ENCODE peak calls at places on chromosome 10, in eight cellular contexts. One of them, this sample, is unnamed.

GRCh38 chr10:123643315-123643714 is 22.8 kb upstream of the GPR26 start:
- DNase-seq in T-helper 1 cell: no peak
- DNase-seq in activated T-cell treated with anti-CD3 and anti-CD28 coated beads for 4 hours: no peak
- DNase-seq in fibroblast of mammary gland: no peak
- DNase-seq in nephron progenitor cell: no peak
- DNase-seq in effector memory CD8-positive, alpha-beta T cell: no peak
- DNase-seq in effector CD8-positive, alpha-beta T cell: no peak
- DNase-seq in heart left ventricle: no peak
- DNase-seq in this sample: peak

GRCh38 chr10:42875792-42876191 is 93.2 kb downstream of the BMS1 start:
- DNase-seq in T-helper 1 cell: no peak
- DNase-seq in activated T-cell treated with anti-CD3 and anti-CD28 coated beads for 4 hours: no peak
- DNase-seq in fibroblast of mammary gland: peak
- DNase-seq in nephron progenitor cell: no peak
- DNase-seq in effector memory CD8-positive, alpha-beta T cell: no peak
- DNase-seq in effector CD8-positive, alpha-beta T cell: no peak
- DNase-seq in heart left ventricle: no peak
- DNase-seq in this sample: peak

GRCh38 chr10:110993024-110993693 is 73.8 kb downstream of the SHOC2 start:
- DNase-seq in T-helper 1 cell: no peak
- DNase-seq in activated T-cell treated with anti-CD3 and anti-CD28 coated beads for 4 hours: no peak
- DNase-seq in fibroblast of mammary gland: peak
- DNase-seq in nephron progenitor cell: no peak
- DNase-seq in effector memory CD8-positive, alpha-beta T cell: peak
- DNase-seq in effector CD8-positive, alpha-beta T cell: no peak
- DNase-seq in heart left ventricle: no peak
- DNase-seq in this sample: no peak

GRCh38 chr10:13816195-13816926 is 229.6 kb downstream of the PRPF18 start:
- DNase-seq in T-helper 1 cell: no peak
- DNase-seq in activated T-cell treated with anti-CD3 and anti-CD28 coated beads for 4 hours: no peak
- DNase-seq in fibroblast of mammary gland: peak
- DNase-seq in nephron progenitor cell: no peak
- DNase-seq in effector memory CD8-positive, alpha-beta T cell: no peak
- DNase-seq in effector CD8-positive, alpha-beta T cell: no peak
- DNase-seq in heart left ventricle: peak
- DNase-seq in this sample: no peak

GRCh38 chr10:97058521-97058920 is 127.2 kb downstream of the SLIT1 start:
- DNase-seq in T-helper 1 cell: no peak
- DNase-seq in activated T-cell treated with anti-CD3 and anti-CD28 coated beads for 4 hours: no peak
- DNase-seq in fibroblast of mammary gland: no peak
- DNase-seq in nephron progenitor cell: no peak
- DNase-seq in effector memory CD8-positive, alpha-beta T cell: no peak
- DNase-seq in effector CD8-positive, alpha-beta T cell: no peak
- DNase-seq in heart left ventricle: no peak
- DNase-seq in this sample: no peak

GRCh38 chr10:34581871-34582532 is 233.1 kb downstream of the PARD3 start:
- DNase-seq in T-helper 1 cell: no peak
- DNase-seq in activated T-cell treated with anti-CD3 and anti-CD28 coated beads for 4 hours: no peak
- DNase-seq in fibroblast of mammary gland: peak
- DNase-seq in nephron progenitor cell: no peak
- DNase-seq in effector memory CD8-positive, alpha-beta T cell: no peak
- DNase-seq in effector CD8-positive, alpha-beta T cell: no peak
- DNase-seq in heart left ventricle: no peak
- DNase-seq in this sample: no peak

GRCh38 chr10:77415311-77415960 is 222.2 kb downstream of the KCNMA1 start:
- DNase-seq in T-helper 1 cell: no peak
- DNase-seq in activated T-cell treated with anti-CD3 and anti-CD28 coated beads for 4 hours: no peak
- DNase-seq in fibroblast of mammary gland: no peak
- DNase-seq in nephron progenitor cell: no peak
- DNase-seq in effector memory CD8-positive, alpha-beta T cell: no peak
- DNase-seq in effector CD8-positive, alpha-beta T cell: no peak
- DNase-seq in heart left ventricle: no peak
- DNase-seq in this sample: no peak

GRCh38 chr10:12511651-12512050 is 162.3 kb downstream of the CAMK1D start:
- DNase-seq in T-helper 1 cell: no peak
- DNase-seq in activated T-cell treated with anti-CD3 and anti-CD28 coated beads for 4 hours: no peak
- DNase-seq in fibroblast of mammary gland: no peak
- DNase-seq in nephron progenitor cell: no peak
- DNase-seq in effector memory CD8-positive, alpha-beta T cell: no peak
- DNase-seq in effector CD8-positive, alpha-beta T cell: no peak
- DNase-seq in heart left ventricle: no peak
- DNase-seq in this sample: no peak

GRCh38 chr10:74855439-74855838 is 29.0 kb downstream of the KAT6B start:
- DNase-seq in T-helper 1 cell: no peak
- DNase-seq in activated T-cell treated with anti-CD3 and anti-CD28 coated beads for 4 hours: no peak
- DNase-seq in fibroblast of mammary gland: no peak
- DNase-seq in nephron progenitor cell: no peak
- DNase-seq in effector memory CD8-positive, alpha-beta T cell: no peak
- DNase-seq in effector CD8-positive, alpha-beta T cell: no peak
- DNase-seq in heart left ventricle: no peak
- DNase-seq in this sample: no peak

GRCh38 chr10:565676-566075 is 123.8 kb downstream of the DIP2C start:
- DNase-seq in T-helper 1 cell: no peak
- DNase-seq in activated T-cell treated with anti-CD3 and anti-CD28 coated beads for 4 hours: no peak
- DNase-seq in fibroblast of mammary gland: no peak
- DNase-seq in nephron progenitor cell: no peak
- DNase-seq in effector memory CD8-positive, alpha-beta T cell: no peak
- DNase-seq in effector CD8-positive, alpha-beta T cell: no peak
- DNase-seq in heart left ventricle: no peak
- DNase-seq in this sample: peak

GRCh38 chr10:49114718-49115014 is 656 bp downstream of the VSTM4 start:
- DNase-seq in T-helper 1 cell: no peak
- DNase-seq in activated T-cell treated with anti-CD3 and anti-CD28 coated beads for 4 hours: no peak
- DNase-seq in fibroblast of mammary gland: no peak
- DNase-seq in nephron progenitor cell: no peak
- DNase-seq in effector memory CD8-positive, alpha-beta T cell: no peak
- DNase-seq in effector CD8-positive, alpha-beta T cell: no peak
- DNase-seq in heart left ventricle: no peak
- DNase-seq in this sample: no peak

GRCh38 chr10:63977329-63977923 is 456.2 kb downstream of the REEP3 start:
- DNase-seq in T-helper 1 cell: no peak
- DNase-seq in activated T-cell treated with anti-CD3 and anti-CD28 coated beads for 4 hours: no peak
- DNase-seq in fibroblast of mammary gland: peak
- DNase-seq in nephron progenitor cell: peak
- DNase-seq in effector memory CD8-positive, alpha-beta T cell: no peak
- DNase-seq in effector CD8-positive, alpha-beta T cell: no peak
- DNase-seq in heart left ventricle: no peak
- DNase-seq in this sample: peak

GRCh38 chr10:114179148-114179547 is at the start of gene TDRD1:
- DNase-seq in T-helper 1 cell: no peak
- DNase-seq in activated T-cell treated with anti-CD3 and anti-CD28 coated beads for 4 hours: no peak
- DNase-seq in fibroblast of mammary gland: no peak
- DNase-seq in nephron progenitor cell: no peak
- DNase-seq in effector memory CD8-positive, alpha-beta T cell: no peak
- DNase-seq in effector CD8-positive, alpha-beta T cell: no peak
- DNase-seq in heart left ventricle: peak
- DNase-seq in this sample: peak

GRCh38 chr10:75472685-75473084 is 41.3 kb downstream of the LRMDA start:
- DNase-seq in T-helper 1 cell: no peak
- DNase-seq in activated T-cell treated with anti-CD3 and anti-CD28 coated beads for 4 hours: no peak
- DNase-seq in fibroblast of mammary gland: no peak
- DNase-seq in nephron progenitor cell: no peak
- DNase-seq in effector memory CD8-positive, alpha-beta T cell: no peak
- DNase-seq in effector CD8-positive, alpha-beta T cell: no peak
- DNase-seq in heart left ventricle: no peak
- DNase-seq in this sample: no peak

This sample was measured in endodermal cell.